ENCODE peak calls at places on chromosomes 13 and 19, in eight cellular contexts. J is CD8-positive, alpha-beta T cell; P is esophagus squamous epithelium; L is left ventricle myocardium inferior; Y is H9; G is PC-3; T is SJSA1; O is iPS DF 6.9. H is an unnamed sample. For H3K4me1 and H3K27me3, the result is how much of the 10 kb centered on the place peaks cover.

GRCh38 chr19:16660763-16661479 is at the start of gene TMEM38A:
- DNase-seq in J (peak), P (no peak), L (peak), Y (peak), G (peak), T (no peak), O (no peak), H (peak)

GRCh38 chr13:46403851-46404731 is 17.0 kb upstream of the RUBCNL start:
- DNase-seq in J (no peak), P (no peak), L (no peak), Y (no peak), G (no peak), T (no peak), O (no peak), H (no peak)

GRCh38 chr19:12959482-12959881 is 2.5 kb upstream of the GADD45GIP1 start:
- DNase-seq in J (no peak), P (no peak), L (no peak), Y (no peak), G (no peak), T (no peak), O (no peak), H (no peak)

GRCh38 chr13:28728642-28729041 is 9.9 kb upstream of the SLC46A3 start:
- DNase-seq in J (no peak), P (no peak), L (no peak), Y (no peak), G (no peak), T (no peak), O (no peak), H (no peak)

GRCh38 chr13:24209138-24209537 is 48.6 kb downstream of the SPATA13 start:
- DNase-seq in J (no peak), P (no peak), L (no peak), Y (no peak), G (no peak), T (no peak), O (no peak), H (no peak)

GRCh38 chr13:97627566-97627965 is 193.6 kb downstream of the RAP2A start:
- DNase-seq in J (no peak), P (no peak), L (peak), Y (peak), G (peak), T (no peak), O (peak), H (peak)

GRCh38 chr13:90084684-90085290 is 1262.7 kb upstream of the MIR17HG start:
- DNase-seq in J (no peak), P (no peak), L (no peak), Y (no peak), G (no peak), T (no peak), O (no peak), H (no peak)

GRCh38 chr19:18633321-18633720 is 3.5 kb upstream of the KLHL26 start:
- DNase-seq in J (no peak), P (no peak), L (no peak), Y (no peak), G (no peak), T (no peak), O (no peak), H (peak)

GRCh38 chr13:75533866-75534265 is 3.8 kb downstream of the COMMD6 start:
- DNase-seq in J (no peak), P (no peak), L (no peak), Y (no peak), G (no peak), T (no peak), O (no peak), H (no peak)

GRCh38 chr13:83295684-83296083 is 586.6 kb downstream of the SLITRK1 start:
- DNase-seq in J (no peak), P (no peak), L (no peak), Y (no peak), G (no peak), T (no peak), O (no peak), H (no peak)

GRCh38 chr19:53906211-53907192 is 2.6 kb upstream of the CACNG7 start:
- DNase-seq in J (peak), P (no peak), L (peak), Y (peak), G (peak), T (no peak), O (no peak), H (peak)

GRCh38 chr13:25762795-25763377 is 288.9 kb downstream of the SHISA2 start:
- DNase-seq in J (no peak), P (no peak), L (no peak), Y (no peak), G (no peak), T (no peak), O (no peak), H (no peak)

GRCh38 chr19:6890938-6891337 is 3.6 kb downstream of the ADGRE1 start:
- DNase-seq in J (no peak), P (no peak), L (no peak), Y (no peak), G (no peak), T (no peak), O (no peak), H (no peak)

GRCh38 chr13:89695343-89696257 is 1651.9 kb upstream of the MIR17HG start:
- DNase-seq in J (no peak), P (no peak), L (no peak), Y (peak), G (peak), T (peak), O (peak), H (peak)

GRCh38 chr13:32426981-32427851 is 714 bp downstream of the N4BP2L1 start:
- DNase-seq in J (peak), P (no peak), L (peak), Y (peak), G (no peak), T (no peak), O (no peak), H (peak)

GRCh38 chr13:77860621-77861020 is 58.0 kb downstream of the EDNRB start:
- DNase-seq in J (no peak), P (no peak), L (no peak), Y (no peak), G (peak), T (peak), O (no peak), H (peak)

GRCh38 chr13:45446181-45446580 is 18.6 kb upstream of the COG3 start:
- DNase-seq in J (no peak), P (no peak), L (no peak), Y (no peak), G (no peak), T (peak), O (no peak), H (no peak)

GRCh38 chr13:28684257-28684656 is 25.3 kb downstream of the POMP start:
- DNase-seq in J (no peak), P (no peak), L (no peak), Y (peak), G (no peak), T (no peak), O (peak), H (no peak)

GRCh38 chr13:52695856-52696255 is 43.2 kb downstream of the SUGT1 start:
- DNase-seq in J (no peak), P (no peak), L (no peak), Y (no peak), G (peak), T (no peak), O (no peak), H (no peak)

GRCh38 chr19:46391296-46392251 is 21.8 kb downstream of the CCDC8 start:
- DNase-seq in J (no peak), P (no peak), L (no peak), Y (no peak), G (no peak), T (no peak), O (no peak), H (no peak)

GRCh38 chr13:30576528-30576927 is 41.2 kb upstream of the USPL1 start:
- DNase-seq in J (peak), P (no peak), L (no peak), Y (no peak), G (peak), T (peak), O (no peak), H (peak)

GRCh38 chr13:90768116-90768515 is 579.4 kb upstream of the MIR17HG start:
- DNase-seq in J (no peak), P (no peak), L (no peak), Y (no peak), G (no peak), T (no peak), O (no peak), H (no peak)

GRCh38 chr19:2923510-2923909 is 21.3 kb downstream of the ZNF77 start:
- DNase-seq in J (no peak), P (no peak), L (no peak), Y (no peak), G (peak), T (no peak), O (no peak), H (no peak)

GRCh38 chr13:108269601-108270328 is at the start of gene TNFSF13B:
- DNase-seq in J (no peak), P (no peak), L (peak), Y (peak), G (no peak), T (peak), O (peak), H (peak)

GRCh38 chr19:11465605-11466004 is 15.2 kb downstream of the ELAVL3 start:
- DNase-seq in J (no peak), P (no peak), L (no peak), Y (peak), G (no peak), T (no peak), O (no peak), H (no peak)

GRCh38 chr19:38661996-38662395 is 14.5 kb downstream of the ACTN4 start:
- DNase-seq in J (no peak), P (no peak), L (no peak), Y (no peak), G (peak), T (no peak), O (no peak), H (no peak)

GRCh38 chr13:73465629-73465974 is 406.8 kb downstream of the KLF5 start:
- DNase-seq in J (no peak), P (no peak), L (no peak), Y (no peak), G (peak), T (no peak), O (no peak), H (no peak)

GRCh38 chr13:99730403-99730802 is 229.1 kb downstream of the TM9SF2 start:
- DNase-seq in J (no peak), P (no peak), L (no peak), Y (no peak), G (no peak), T (no peak), O (no peak), H (no peak)

GRCh38 chr13:28753208-28753892 is 34.6 kb upstream of the SLC46A3 start:
- DNase-seq in J (no peak), P (no peak), L (peak), Y (peak), G (peak), T (peak), O (no peak), H (peak)

GRCh38 chr13:89361909-89362308 is 1690.7 kb downstream of the SLITRK5 start:
- DNase-seq in J (no peak), P (no peak), L (no peak), Y (no peak), G (peak), T (no peak), O (no peak), H (no peak)

GRCh38 chr19:16876904-16877361 is 11.9 kb upstream of the F2RL3 start:
- DNase-seq in J (no peak), P (no peak), L (no peak), Y (no peak), G (peak), T (no peak), O (no peak), H (no peak)

GRCh38 chr13:112071011-112071901 is 4.3 kb downstream of the SOX1 start:
- DNase-seq in J (no peak), P (no peak), L (no peak), Y (no peak), G (no peak), T (no peak), O (no peak), H (no peak)

DNA sequence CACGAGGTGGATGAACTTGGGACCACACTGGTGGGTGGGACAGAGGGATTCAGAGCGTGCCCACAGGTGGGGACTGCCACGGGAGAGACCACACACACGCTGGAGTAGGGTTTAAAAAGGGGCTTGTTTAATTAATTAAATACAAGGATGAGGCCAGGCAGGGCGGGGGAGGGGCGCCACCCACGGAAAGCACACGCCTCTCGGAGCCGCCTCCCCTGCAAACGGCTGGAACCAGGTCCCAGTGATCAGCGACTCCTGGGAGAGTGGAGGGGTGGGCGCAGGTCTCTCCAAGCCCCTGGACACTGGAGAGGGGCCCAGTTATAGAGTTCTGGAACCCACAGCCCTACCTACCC is 4.0 kb upstream of the REXO1 start:
- DNase-seq in J (no peak), P (no peak), L (no peak), Y (no peak), G (no peak), T (no peak), O (no peak), H (peak)
- H3K4me1 ChIP-seq in J (half or more), P (half or more), L (half or more), Y (under half), G (under half), T (under half), O (under half), H (under half)

DNA sequence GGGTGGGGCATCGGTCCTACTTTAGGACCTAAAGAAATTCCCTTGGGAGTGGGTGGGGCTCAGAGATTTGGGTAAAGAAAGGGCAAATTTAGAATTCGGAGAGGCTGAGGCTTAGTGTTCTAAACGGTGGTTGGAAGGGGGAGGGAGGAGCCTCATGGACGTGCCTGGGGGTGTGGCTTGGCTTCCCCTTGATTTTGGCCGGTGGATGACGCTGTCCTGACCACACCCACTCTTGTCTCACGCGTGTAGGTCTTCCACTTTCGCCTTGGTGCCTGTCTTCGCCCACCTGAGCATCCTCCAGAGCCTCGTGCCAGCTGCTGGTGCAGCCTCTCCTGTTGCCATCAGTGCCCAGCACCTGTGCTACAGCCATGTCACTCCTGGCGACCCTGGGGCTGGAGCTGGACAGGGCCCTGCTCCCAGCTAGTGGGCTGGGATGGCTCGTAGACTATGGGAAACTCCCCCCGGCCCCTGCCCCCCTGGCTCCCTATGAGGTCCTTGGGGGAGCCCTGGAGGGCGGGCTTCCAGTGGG is 1.2 kb upstream of the NUP62 start:
- DNase-seq in J (no peak), P (no peak), L (peak), Y (peak), G (peak), T (no peak), O (no peak), H (no peak)
- H3K27ac ChIP-seq in J (no peak), P (peak), L (peak), Y (no peak), G (peak), T (no peak), O (no peak), H (no peak)

GRCh38 chr19:40907968-40908735 is 26.1 kb upstream of the CYP2A7 start:
- DNase-seq in J (peak), P (no peak), L (no peak), Y (peak), G (no peak), T (no peak), O (no peak), H (no peak)
- H3K27me3 ChIP-seq in J (under half), P (under half), L (half or more), Y (under half), G (under half), T (under half), O (under half), H (under half)

GRCh38 chr13:110469597-110469996 is 91.9 kb downstream of the RAB20 start:
- DNase-seq in J (no peak), P (no peak), L (no peak), Y (no peak), G (no peak), T (no peak), O (no peak), H (no peak)

GRCh38 chr13:110467516-110467915 is 94.0 kb downstream of the RAB20 start:
- DNase-seq in J (no peak), P (no peak), L (no peak), Y (no peak), G (no peak), T (no peak), O (no peak), H (no peak)

GRCh38 chr13:110471156-110471832 is 90.2 kb downstream of the RAB20 start:
- DNase-seq in J (no peak), P (no peak), L (no peak), Y (no peak), G (no peak), T (no peak), O (no peak), H (no peak)

GRCh38 chr13:110470272-110471009 is 91.1 kb downstream of the RAB20 start:
- DNase-seq in J (no peak), P (no peak), L (no peak), Y (no peak), G (no peak), T (no peak), O (no peak), H (no peak)

DNA sequence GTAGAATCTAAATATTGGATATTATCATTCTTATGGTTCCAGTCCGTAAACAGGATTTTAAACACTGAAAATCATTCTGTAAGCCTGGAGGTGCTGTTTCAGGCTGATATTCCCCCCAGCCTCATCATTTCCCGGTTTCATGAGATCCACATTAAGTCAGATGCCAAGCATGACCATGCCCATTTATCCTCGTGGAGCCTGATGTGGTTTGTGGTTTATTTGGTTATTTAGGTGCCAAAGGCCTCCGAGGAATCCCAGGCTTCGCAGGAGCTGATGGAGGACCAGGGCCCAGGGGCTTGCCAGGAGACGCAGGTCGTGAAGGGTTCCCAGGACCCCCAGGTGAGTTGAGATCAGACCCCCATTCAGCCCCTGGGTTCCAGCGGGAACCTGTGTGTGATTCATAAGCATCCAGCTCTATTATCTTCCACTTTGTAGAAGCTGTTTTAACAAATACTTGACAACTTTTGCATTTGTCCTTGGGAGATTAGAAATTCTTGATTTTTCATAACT is 92.5 kb downstream of the RAB20 start:
- DNase-seq in J (no peak), P (no peak), L (no peak), Y (no peak), G (no peak), T (no peak), O (no peak), H (no peak)
- H3K4me1 ChIP-seq in J (under half), P (under half), L (under half), Y (under half), G (under half), T (under half), O (under half), H (under half)

GRCh38 chr19:35000338-35000646 is 169 bp downstream of the GRAMD1A start:
- DNase-seq in J (no peak), P (no peak), L (no peak), Y (no peak), G (no peak), T (no peak), O (no peak), H (no peak)
- H3K27ac ChIP-seq in J (peak), P (peak), L (peak), Y (no peak), G (no peak), T (peak), O (no peak), H (peak)

DNA sequence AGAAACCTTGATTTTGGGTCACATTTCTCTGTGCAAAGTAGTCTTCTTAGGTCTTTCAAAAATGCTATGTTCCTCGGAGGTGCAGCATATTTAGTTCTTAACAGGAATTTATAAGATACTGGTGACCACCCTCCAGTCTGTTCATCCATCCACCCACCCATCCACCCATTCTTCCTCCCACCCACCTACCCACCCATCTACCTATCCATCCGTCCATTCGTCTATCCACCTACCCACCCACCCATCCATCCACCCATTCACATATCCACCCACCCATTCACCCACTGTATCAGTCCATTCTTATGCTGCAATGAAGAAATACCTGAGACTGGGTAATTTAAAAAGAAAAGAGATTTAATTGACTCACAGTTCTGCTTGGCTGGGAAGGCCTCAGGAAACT is 74.9 kb downstream of the KCTD15 start:
- DNase-seq in J (no peak), P (no peak), L (no peak), Y (no peak), G (no peak), T (no peak), O (no peak), H (no peak)
- H3K27me3 ChIP-seq in J (under half), P (under half), L (under half), Y (under half), G (under half), T (under half), O (under half), H (under half)

GRCh38 chr13:33751151-33751550 is 66.8 kb upstream of the RFC3 start:
- DNase-seq in J (no peak), P (no peak), L (no peak), Y (no peak), G (no peak), T (peak), O (no peak), H (no peak)
- H3K4me1 ChIP-seq in J (under half), P (under half), L (under half), Y (under half), G (under half), T (under half), O (under half), H (under half)

H was measured in SJCRH30.